ENCODE peak calls at places on chromosomes 2 and 18, in six cellular contexts. One of them, this sample, is unnamed.

GRCh38 chr2:73069855-73070650 is 1.5 kb downstream of the SFXN5 start:
- DNase-seq in endothelial cell of umbilical vein: peak; percentile 48
- DNase-seq in A549: no peak
- DNase-seq in HepG2: peak; percentile 30
- DNase-seq in K562: peak; percentile 40
- DNase-seq in GM12878: no peak
- DNase-seq in this sample: peak; percentile 62

GRCh38 chr2:168517801-168518200 is 61.7 kb downstream of the CERS6 start:
- DNase-seq in endothelial cell of umbilical vein: no peak
- DNase-seq in HepG2: no peak
- DNase-seq in K562: no peak
- DNase-seq in GM12878: no peak
- DNase-seq in A549: no peak
- DNase-seq in this sample: no peak

GRCh38 chr18:41993151-41993550 is 38.1 kb downstream of the PIK3C3 start:
- DNase-seq in endothelial cell of umbilical vein: no peak
- DNase-seq in K562: no peak
- DNase-seq in GM12878: no peak
- DNase-seq in HepG2: no peak
- DNase-seq in A549: no peak
- DNase-seq in this sample: peak; percentile 54

GRCh38 chr18:14945984-14946383 is 198.0 kb downstream of the ANKRD30B start:
- DNase-seq in K562: no peak
- DNase-seq in HepG2: no peak
- DNase-seq in A549: no peak
- DNase-seq in endothelial cell of umbilical vein: no peak
- DNase-seq in GM12878: no peak
- DNase-seq in this sample: no peak

GRCh38 chr2:23377772-23378171 is 7.2 kb upstream of the KLHL29 start:
- DNase-seq in A549: no peak
- DNase-seq in endothelial cell of umbilical vein: no peak
- DNase-seq in HepG2: no peak
- DNase-seq in K562: no peak
- DNase-seq in GM12878: no peak
- DNase-seq in this sample: no peak

GRCh38 chr18:598053-598665 is 1.4 kb downstream of the CLUL1 start:
- DNase-seq in K562: no peak
- DNase-seq in GM12878: no peak
- DNase-seq in HepG2: no peak
- DNase-seq in endothelial cell of umbilical vein: no peak
- DNase-seq in A549: no peak
- DNase-seq in this sample: no peak

GRCh38 chr18:8724452-8724851 is 19.1 kb downstream of the MTCL1 start:
- DNase-seq in A549: no peak
- DNase-seq in K562: no peak
- DNase-seq in endothelial cell of umbilical vein: no peak
- DNase-seq in HepG2: no peak
- DNase-seq in GM12878: no peak
- DNase-seq in this sample: no peak

GRCh38 chr2:151007365-151007764 is 254.3 kb downstream of the RBM43 start:
- DNase-seq in K562: no peak
- DNase-seq in HepG2: no peak
- DNase-seq in GM12878: no peak
- DNase-seq in A549: no peak
- DNase-seq in endothelial cell of umbilical vein: no peak
- DNase-seq in this sample: no peak

GRCh38 chr2:224722250-224722649 is 6.1 kb upstream of the CCDC195 start:
- DNase-seq in HepG2: no peak
- DNase-seq in GM12878: no peak
- DNase-seq in endothelial cell of umbilical vein: no peak
- DNase-seq in K562: no peak
- DNase-seq in A549: no peak
- DNase-seq in this sample: peak; percentile 13

GRCh38 chr2:187057466-187057865 is 208.5 kb upstream of the ZSWIM2 start:
- DNase-seq in HepG2: no peak
- DNase-seq in GM12878: no peak
- DNase-seq in A549: no peak
- DNase-seq in endothelial cell of umbilical vein: no peak
- DNase-seq in K562: no peak
- DNase-seq in this sample: no peak

GRCh38 chr2:172970660-172971059 is 105.0 kb upstream of the MAP3K20 start:
- DNase-seq in A549: no peak
- DNase-seq in GM12878: no peak
- DNase-seq in K562: no peak
- DNase-seq in endothelial cell of umbilical vein: peak; percentile 37
- DNase-seq in HepG2: no peak
- DNase-seq in this sample: no peak

GRCh38 chr18:8805552-8805951 is 100.2 kb downstream of the MTCL1 start:
- DNase-seq in A549: no peak
- DNase-seq in K562: no peak
- DNase-seq in endothelial cell of umbilical vein: no peak
- DNase-seq in GM12878: no peak
- DNase-seq in HepG2: no peak
- DNase-seq in this sample: no peak

GRCh38 chr18:55856191-55856590 is 268.2 kb upstream of the TCF4 start:
- DNase-seq in GM12878: no peak
- DNase-seq in endothelial cell of umbilical vein: peak; percentile 64
- DNase-seq in K562: no peak
- DNase-seq in HepG2: no peak
- DNase-seq in A549: peak; percentile 18
- DNase-seq in this sample: no peak

GRCh38 chr2:1141079-1141478 is 190.4 kb downstream of the SNTG2 start:
- DNase-seq in GM12878: no peak
- DNase-seq in A549: no peak
- DNase-seq in endothelial cell of umbilical vein: no peak
- DNase-seq in K562: no peak
- DNase-seq in HepG2: no peak
- DNase-seq in this sample: no peak

GRCh38 chr2:2050321-2050905 is 280.7 kb downstream of the MYT1L start:
- DNase-seq in HepG2: no peak
- DNase-seq in K562: no peak
- DNase-seq in GM12878: no peak
- DNase-seq in A549: no peak
- DNase-seq in endothelial cell of umbilical vein: no peak
- DNase-seq in this sample: no peak

GRCh38 chr2:86223682-86224560 is 24.7 kb downstream of the MRPL35 start:
- DNase-seq in endothelial cell of umbilical vein: no peak
- DNase-seq in A549: no peak
- DNase-seq in HepG2: no peak
- DNase-seq in K562: no peak
- DNase-seq in GM12878: no peak
- DNase-seq in this sample: no peak

GRCh38 chr2:195898505-195898904 is 170.1 kb downstream of the DNAH7 start:
- DNase-seq in A549: no peak
- DNase-seq in endothelial cell of umbilical vein: peak; percentile 24
- DNase-seq in K562: no peak
- DNase-seq in HepG2: peak; percentile 4
- DNase-seq in GM12878: no peak
- DNase-seq in this sample: no peak

GRCh38 chr2:240235149-240235803 is 94.8 kb upstream of the OTOS start:
- DNase-seq in HepG2: no peak
- DNase-seq in K562: no peak
- DNase-seq in A549: no peak
- DNase-seq in endothelial cell of umbilical vein: no peak
- DNase-seq in GM12878: no peak
- DNase-seq in this sample: no peak

GRCh38 chr18:14975431-14975830 is 227.5 kb downstream of the ANKRD30B start:
- DNase-seq in GM12878: no peak
- DNase-seq in endothelial cell of umbilical vein: no peak
- DNase-seq in A549: no peak
- DNase-seq in HepG2: no peak
- DNase-seq in K562: no peak
- DNase-seq in this sample: no peak

GRCh38 chr18:24735504-24736243 is 275.2 kb downstream of the HRH4 start:
- DNase-seq in GM12878: no peak
- DNase-seq in HepG2: no peak
- DNase-seq in endothelial cell of umbilical vein: no peak
- DNase-seq in K562: no peak
- DNase-seq in A549: no peak
- DNase-seq in this sample: no peak

GRCh38 chr2:16088035-16088696 is 147.8 kb downstream of the MYCN start:
- DNase-seq in GM12878: no peak
- DNase-seq in K562: no peak
- DNase-seq in HepG2: no peak
- DNase-seq in A549: no peak
- DNase-seq in endothelial cell of umbilical vein: no peak
- DNase-seq in this sample: no peak

GRCh38 chr18:74609535-74609934 is 11.9 kb downstream of the ZNF407 start:
- DNase-seq in K562: no peak
- DNase-seq in A549: no peak
- DNase-seq in endothelial cell of umbilical vein: no peak
- DNase-seq in HepG2: no peak
- DNase-seq in GM12878: no peak
- DNase-seq in this sample: no peak

GRCh38 chr18:76741346-76741745 is 81.0 kb upstream of the ZNF236 start:
- DNase-seq in endothelial cell of umbilical vein: no peak
- DNase-seq in A549: no peak
- DNase-seq in GM12878: no peak
- DNase-seq in HepG2: no peak
- DNase-seq in K562: no peak
- DNase-seq in this sample: no peak

GRCh38 chr2:66547113-66547512 is 112.2 kb downstream of the MEIS1 start:
- DNase-seq in HepG2: no peak
- DNase-seq in endothelial cell of umbilical vein: no peak
- DNase-seq in GM12878: no peak
- DNase-seq in A549: no peak
- DNase-seq in K562: no peak
- DNase-seq in this sample: no peak

GRCh38 chr2:66550826-66551225 is 115.9 kb downstream of the MEIS1 start:
- DNase-seq in GM12878: no peak
- DNase-seq in K562: no peak
- DNase-seq in HepG2: no peak
- DNase-seq in A549: no peak
- DNase-seq in endothelial cell of umbilical vein: no peak
- DNase-seq in this sample: no peak

GRCh38 chr2:66548422-66548821 is 113.5 kb downstream of the MEIS1 start:
- DNase-seq in K562: no peak
- DNase-seq in HepG2: no peak
- DNase-seq in endothelial cell of umbilical vein: no peak
- DNase-seq in GM12878: no peak
- DNase-seq in A549: no peak
- DNase-seq in this sample: no peak

GRCh38 chr2:66545227-66545626 is 110.3 kb downstream of the MEIS1 start:
- DNase-seq in A549: no peak
- DNase-seq in K562: no peak
- DNase-seq in HepG2: no peak
- DNase-seq in GM12878: no peak
- DNase-seq in endothelial cell of umbilical vein: no peak
- DNase-seq in this sample: no peak

GRCh38 chr2:66547887-66548286 is 113.0 kb downstream of the MEIS1 start:
- DNase-seq in HepG2: no peak
- DNase-seq in endothelial cell of umbilical vein: no peak
- DNase-seq in A549: no peak
- DNase-seq in K562: no peak
- DNase-seq in GM12878: no peak
- DNase-seq in this sample: no peak
- TF ChIP-seq MYC in HepG2: no peak
- TF ChIP-seq MYC in endothelial cell of umbilical vein: no peak
- TF ChIP-seq MYC in A549: no peak
- TF ChIP-seq MYC in K562: no peak
- TF ChIP-seq MYC in GM12878: no peak
- TF ChIP-seq MYC in this sample: no peak

GRCh38 chr18:48300463-48300961 is 108.7 kb downstream of the ZBTB7C start:
- DNase-seq in endothelial cell of umbilical vein: no peak
- DNase-seq in GM12878: no peak
- DNase-seq in A549: no peak
- DNase-seq in K562: peak; percentile 10
- DNase-seq in HepG2: no peak
- DNase-seq in this sample: peak; percentile 88
- TF ChIP-seq CTCF in endothelial cell of umbilical vein: no peak
- TF ChIP-seq CTCF in GM12878: no peak
- TF ChIP-seq CTCF in A549: no peak
- TF ChIP-seq CTCF in K562: no peak
- TF ChIP-seq CTCF in HepG2: no peak
- TF ChIP-seq CTCF in this sample: no peak

DNA sequence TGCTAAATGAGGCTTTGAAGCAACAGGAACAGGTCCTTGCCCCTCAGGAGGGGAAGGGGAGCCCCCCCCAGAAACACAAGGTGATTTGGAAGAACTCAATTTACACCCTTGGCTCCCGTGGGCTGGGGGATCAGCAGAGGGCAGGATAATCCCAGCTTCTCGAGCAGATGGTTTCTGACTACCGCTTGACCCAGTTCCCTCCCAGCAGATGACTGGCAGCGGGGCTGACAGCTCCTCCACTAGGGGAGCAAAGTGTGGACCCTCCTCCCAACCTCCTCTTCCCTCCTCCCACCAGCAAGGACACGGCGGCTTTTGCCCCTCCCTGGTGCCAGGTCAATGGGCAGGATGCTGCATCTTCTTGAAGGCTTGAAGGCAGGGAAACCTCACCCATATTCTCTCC is 3.5 kb upstream of the INHBB start:
- DNase-seq in A549: no peak
- DNase-seq in GM12878: no peak
- DNase-seq in K562: no peak
- DNase-seq in endothelial cell of umbilical vein: no peak
- DNase-seq in HepG2: no peak
- DNase-seq in this sample: no peak
- TF ChIP-seq MYC in A549: no peak
- TF ChIP-seq MYC in GM12878: no peak
- TF ChIP-seq MYC in K562: no peak
- TF ChIP-seq MYC in endothelial cell of umbilical vein: no peak
- TF ChIP-seq MYC in HepG2: no peak
- TF ChIP-seq MYC in this sample: no peak

DNA sequence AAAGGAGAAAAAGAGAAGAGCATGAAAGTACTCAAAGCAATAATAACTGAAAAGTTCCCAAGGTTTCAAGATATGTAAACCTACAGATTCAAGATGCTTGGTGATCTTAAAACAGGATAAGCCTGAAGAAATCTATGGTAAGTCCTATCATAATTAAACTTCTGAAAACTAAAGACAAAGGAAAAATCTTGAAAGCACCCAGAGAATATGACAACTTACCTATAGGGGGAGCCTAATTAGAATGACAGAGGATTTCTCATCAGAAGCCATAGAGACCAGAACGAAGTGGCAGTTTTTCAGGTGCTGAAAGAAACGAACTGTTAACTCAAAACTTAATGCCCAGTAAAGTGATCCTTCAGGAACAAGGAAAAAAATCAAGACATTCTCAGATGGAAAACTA is 59.7 kb downstream of the XDH start:
- DNase-seq in endothelial cell of umbilical vein: no peak
- DNase-seq in K562: no peak
- DNase-seq in GM12878: no peak
- DNase-seq in A549: peak; percentile 39
- DNase-seq in HepG2: no peak
- DNase-seq in this sample: peak; percentile 21
- TF ChIP-seq CTCF in endothelial cell of umbilical vein: no peak
- TF ChIP-seq CTCF in K562: no peak
- TF ChIP-seq CTCF in GM12878: peak; percentile 1
- TF ChIP-seq CTCF in A549: peak; percentile 54
- TF ChIP-seq CTCF in HepG2: no peak
- TF ChIP-seq CTCF in this sample: peak; percentile 44

GRCh38 chr2:167132906-167133555 is 244.8 kb downstream of the XIRP2 start:
- DNase-seq in HepG2: no peak
- DNase-seq in endothelial cell of umbilical vein: no peak
- DNase-seq in K562: no peak
- DNase-seq in A549: no peak
- DNase-seq in GM12878: no peak
- DNase-seq in this sample: no peak
- TF ChIP-seq MYC in HepG2: no peak
- TF ChIP-seq MYC in endothelial cell of umbilical vein: no peak
- TF ChIP-seq MYC in K562: no peak
- TF ChIP-seq MYC in A549: no peak
- TF ChIP-seq MYC in GM12878: no peak
- TF ChIP-seq MYC in this sample: no peak

GRCh38 chr2:74138952-74139323 is 8.8 kb downstream of the BOLA3 start:
- DNase-seq in HepG2: no peak
- DNase-seq in A549: no peak
- DNase-seq in GM12878: no peak
- DNase-seq in endothelial cell of umbilical vein: no peak
- DNase-seq in K562: peak; percentile 56
- DNase-seq in this sample: no peak
- TF ChIP-seq CTCF in HepG2: peak; percentile 46
- TF ChIP-seq CTCF in A549: peak; percentile 53
- TF ChIP-seq CTCF in GM12878: peak; percentile 6
- TF ChIP-seq CTCF in endothelial cell of umbilical vein: peak; percentile 11
- TF ChIP-seq CTCF in K562: peak; percentile 53
- TF ChIP-seq CTCF in this sample: peak; percentile 10

This sample was measured in NB4.